ENCODE peak calls at places on chromosome 14, in seven cellular contexts. F is posterior cingulate gyrus, J is GM18507, T is T-helper 2 cell, M is brain microvascular endothelial cell, A is heart left ventricle, Q is GM13976. U is an unnamed sample.

GRCh38 chr14:37118673-37119366 is 53.6 kb downstream of the SLC25A21 start:
- DNase-seq in F (no peak), J (no peak), T (no peak), M (no peak), A (no peak), Q (no peak), U (no peak)

GRCh38 chr14:67515386-67516079 is 17.6 kb upstream of the PLEKHH1 start:
- DNase-seq in F (no peak), J (no peak), T (peak), M (no peak), A (no peak), Q (peak), U (peak)

GRCh38 chr14:102525213-102526143 is 15.9 kb upstream of the ANKRD9 start:
- DNase-seq in F (no peak), J (no peak), T (peak), M (peak), A (no peak), Q (no peak), U (no peak)

GRCh38 chr14:78633747-78634146 is 463.6 kb downstream of the NRXN3 start:
- DNase-seq in F (no peak), J (no peak), T (no peak), M (no peak), A (no peak), Q (no peak), U (no peak)

GRCh38 chr14:72614365-72614764 is 279.5 kb downstream of the DPF3 start:
- DNase-seq in F (no peak), J (no peak), T (no peak), M (no peak), A (no peak), Q (no peak), U (no peak)

GRCh38 chr14:30330452-30330851 is 228.5 kb upstream of the G2E3 start:
- DNase-seq in F (no peak), J (no peak), T (no peak), M (no peak), A (no peak), Q (no peak), U (no peak)

GRCh38 chr14:59507063-59507751 is 22.9 kb downstream of the JKAMP start:
- DNase-seq in F (no peak), J (no peak), T (peak), M (peak), A (no peak), Q (peak), U (no peak)

GRCh38 chr14:99891900-99892299 is 98.7 kb downstream of the EML1 start:
- DNase-seq in F (no peak), J (no peak), T (peak), M (no peak), A (no peak), Q (peak), U (no peak)

GRCh38 chr14:75495882-75496281 is 26.4 kb upstream of the BATF start:
- DNase-seq in F (no peak), J (no peak), T (peak), M (no peak), A (no peak), Q (no peak), U (no peak)

GRCh38 chr14:91127411-91127810 is 13.5 kb downstream of the DGLUCY start:
- DNase-seq in F (no peak), J (no peak), T (no peak), M (no peak), A (peak), Q (no peak), U (no peak)

GRCh38 chr14:76672123-76672522 is 89.1 kb upstream of the VASH1 start:
- DNase-seq in F (no peak), J (no peak), T (no peak), M (no peak), A (no peak), Q (no peak), U (no peak)